ENCODE peak calls at places on chromosomes 13 and 19, in six cellular contexts. P is sigmoid colon, Y is tibial nerve, T is breast epithelium, V is heart left ventricle, K is body of pancreas. F is an unnamed sample.

GRCh38 chr19:2495130-2495641 is 19.3 kb downstream of the GADD45B start:
- DNase-seq in Y (peak; percentile 53), T (peak; percentile 83), V (peak; percentile 88), P (peak; percentile 93), K (peak; percentile 91), F (peak; percentile 66)

GRCh38 chr19:58393725-58394033 is 1.8 kb upstream of the RNF225 start:
- DNase-seq in Y (no peak), V (no peak), P (no peak), T (no peak), K (no peak), F (no peak)

GRCh38 chr19:39497850-39498261 is 891 bp upstream of the DLL3 start:
- DNase-seq in V (no peak), T (no peak), P (no peak), Y (no peak), K (no peak), F (no peak)

GRCh38 chr13:76832258-76832988 is 53.8 kb downstream of the KCTD12 start:
- DNase-seq in P (no peak), Y (no peak), V (no peak), K (no peak), T (no peak), F (no peak)

GRCh38 chr13:65091031-65091430 is 2139.1 kb downstream of the PCDH9 start:
- DNase-seq in P (no peak), T (no peak), V (no peak), K (no peak), Y (no peak), F (no peak)

GRCh38 chr13:112781881-112782361 is 92.1 kb downstream of the ATP11A start:
- DNase-seq in T (no peak), P (peak; percentile 78), V (peak; percentile 78), K (peak; percentile 59), Y (no peak), F (no peak)

GRCh38 chr19:35383536-35383935 is 12.7 kb downstream of the GPR42 start:
- DNase-seq in Y (no peak), K (no peak), V (no peak), T (no peak), P (no peak), F (no peak)

GRCh38 chr13:52051400-52051799 is 26.9 kb downstream of the UTP14C start:
- DNase-seq in T (no peak), K (no peak), P (no peak), Y (no peak), V (no peak), F (no peak)

GRCh38 chr19:3351702-3352447 is 14.5 kb upstream of the NFIC start:
- DNase-seq in V (no peak), Y (no peak), P (no peak), K (no peak), T (no peak), F (no peak)

GRCh38 chr13:28059214-28059613 is 41.2 kb downstream of the FLT3 start:
- DNase-seq in T (no peak), P (no peak), K (peak; percentile 70), V (no peak), Y (no peak), F (no peak)

GRCh38 chr13:36432106-36432544 is at the start of gene CCNA1:
- DNase-seq in K (peak; percentile 4), Y (no peak), V (peak; percentile 15), T (no peak), P (no peak), F (peak; percentile 23)

GRCh38 chr19:55113570-55114039 is 3.8 kb downstream of the PPP1R12C start:
- DNase-seq in Y (peak; percentile 90), K (peak; percentile 90), P (peak; percentile 99), V (peak; percentile 97), T (peak; percentile 78), F (peak; percentile 96)

GRCh38 chr13:61162636-61163035 is 253.0 kb downstream of the PCDH20 start:
- DNase-seq in K (no peak), V (no peak), Y (no peak), P (no peak), T (no peak), F (no peak)

GRCh38 chr13:94352057-94352456 is 127.4 kb downstream of the DCT start:
- DNase-seq in P (no peak), V (no peak), T (no peak), K (no peak), Y (no peak), F (no peak)

GRCh38 chr19:1980782-1981181 is 34.7 kb downstream of the BTBD2 start:
- DNase-seq in T (no peak), K (no peak), P (no peak), Y (no peak), V (no peak), F (no peak)

GRCh38 chr13:73877399-73877798 is 256.8 kb downstream of the KLF12 start:
- DNase-seq in T (no peak), V (no peak), P (no peak), Y (no peak), K (no peak), F (no peak)

GRCh38 chr13:34591801-34592454 is 350.1 kb upstream of the NBEA start:
- DNase-seq in T (no peak), V (peak; percentile 17), K (peak; percentile 35), Y (no peak), P (no peak), F (no peak)

GRCh38 chr19:41154060-41154459 is 39.0 kb upstream of the CYP2S1 start:
- DNase-seq in T (no peak), P (no peak), K (no peak), V (no peak), Y (no peak), F (no peak)

GRCh38 chr19:46080561-46080960 is 39.8 kb upstream of the IGFL4 start:
- DNase-seq in P (no peak), Y (no peak), V (no peak), K (peak; percentile 9), T (no peak), F (peak; percentile 69)

GRCh38 chr19:29665215-29665825 is at the start of gene PLEKHF1:
- DNase-seq in K (peak; percentile 89), V (peak; percentile 93), T (peak; percentile 87), Y (peak; percentile 86), P (peak; percentile 95), F (peak; percentile 93)

GRCh38 chr13:77740931-77741586 is 43.6 kb downstream of the SLAIN1 start:
- DNase-seq in V (no peak), T (no peak), Y (no peak), P (no peak), K (no peak), F (no peak)

GRCh38 chr13:90882551-90882950 is 464.9 kb upstream of the MIR17HG start:
- DNase-seq in Y (no peak), K (no peak), T (no peak), V (no peak), P (no peak), F (no peak)

GRCh38 chr19:327291-328024 is 17.1 kb downstream of the MIER2 start:
- DNase-seq in T (no peak), V (no peak), K (no peak), Y (no peak), P (peak; percentile 52), F (no peak)

GRCh38 chr13:50422181-50423148 is 407.2 kb downstream of the KCNRG start:
- DNase-seq in Y (no peak), K (no peak), P (no peak), T (no peak), V (no peak), F (no peak)

GRCh38 chr13:98507060-98507797 is 69.7 kb downstream of the STK24 start:
- DNase-seq in V (peak; percentile 78), Y (no peak), K (peak; percentile 76), T (peak; percentile 76), P (peak; percentile 83), F (peak; percentile 62)

GRCh38 chr13:42418184-42418583 is 146.2 kb downstream of the AKAP11 start:
- DNase-seq in K (no peak), V (no peak), Y (no peak), T (no peak), P (no peak), F (no peak)
- TF ChIP-seq POLR2A in K (no peak), V (no peak), Y (no peak), T (no peak), P (no peak), F (no peak)

DNA sequence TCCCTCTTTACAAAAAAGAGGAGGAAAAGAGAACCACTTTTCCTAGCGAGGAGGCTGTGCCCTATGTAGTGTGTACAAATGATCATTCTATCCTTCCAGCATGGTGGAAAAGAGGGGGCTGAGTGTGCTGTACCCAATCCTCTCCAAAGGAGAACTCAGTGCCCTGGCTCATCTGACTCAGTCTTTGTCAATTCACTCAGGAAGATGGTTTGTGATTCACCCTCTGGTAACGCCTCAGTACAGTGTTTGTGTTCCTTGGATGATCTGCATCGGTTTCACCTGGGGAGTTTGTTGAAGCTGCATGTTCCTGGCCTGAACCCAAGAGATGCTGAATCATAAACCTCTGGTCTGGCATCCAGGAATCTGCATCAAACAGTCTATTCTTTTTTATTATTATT is 18.3 kb upstream of the ENOX1 start:
- DNase-seq in Y (no peak), K (no peak), P (no peak), V (no peak), T (no peak), F (no peak)
- H3K4me1 ChIP-seq in Y (no peaks in the 10 kb centered on the region), K (no peaks in the 10 kb centered on the region), P (peaks cover 7% of the 10 kb centered on the region), V (no peaks in the 10 kb centered on the region), T (no peaks in the 10 kb centered on the region), F (no peaks in the 10 kb centered on the region)

DNA sequence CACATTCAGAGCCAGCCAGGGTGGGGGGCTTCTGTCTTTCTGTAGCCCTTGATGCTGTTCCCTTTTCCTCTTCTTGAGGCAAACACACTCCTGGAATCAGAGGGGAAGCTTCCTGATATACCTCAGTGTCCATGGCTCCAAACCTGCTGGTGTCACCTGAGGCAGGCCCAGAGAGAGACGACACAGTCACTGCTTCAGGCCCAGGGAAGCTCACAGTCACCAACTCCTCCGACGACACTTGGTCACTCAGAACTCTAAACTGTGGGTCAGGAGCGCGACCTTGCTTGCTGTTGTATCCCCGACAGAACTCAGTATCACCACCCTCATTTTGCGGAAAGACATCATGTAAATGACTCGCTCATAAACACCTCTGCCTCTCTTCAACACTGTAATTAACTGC is 1.1 kb downstream of the ATP13A1 start:
- DNase-seq in P (peak; percentile 52), K (no peak), Y (no peak), V (no peak), T (no peak), F (no peak)
- H3K4me3 ChIP-seq in P (no peak overlapping the region), K (no peak overlapping the region), Y (peak overlapping the region; percentile 82), V (peak overlapping the region; percentile 96), T (peak overlapping the region; percentile 94), F (no peak overlapping the region)

DNA sequence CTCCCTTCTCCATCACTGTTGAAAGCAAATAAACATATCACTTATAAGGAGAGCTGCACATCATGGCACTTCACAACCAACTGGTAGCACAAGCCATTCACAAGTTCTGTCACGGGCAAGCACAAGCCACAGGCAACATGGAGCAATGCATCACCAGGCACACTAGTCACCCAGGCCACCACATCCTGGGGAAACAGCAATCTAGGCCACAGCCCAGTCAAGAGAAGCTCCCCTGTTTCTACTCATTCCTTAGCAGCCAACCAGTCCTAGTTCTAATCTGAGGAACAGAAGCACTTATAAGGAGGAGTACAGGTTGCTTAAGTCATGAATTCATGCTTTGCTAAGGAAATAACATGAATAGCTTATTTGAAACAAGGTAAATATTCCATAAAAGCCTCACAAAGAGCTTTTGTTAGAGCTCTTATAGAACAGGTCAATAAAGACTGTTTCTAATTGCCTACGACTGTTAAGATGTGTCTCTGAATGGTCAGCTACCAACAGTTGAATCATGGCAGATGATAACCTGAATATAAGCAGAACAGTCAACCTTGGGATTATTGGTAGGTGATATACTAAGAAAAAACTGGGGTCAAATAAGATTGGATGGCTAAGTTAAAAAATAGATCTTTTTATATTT is 169.0 kb downstream of the TBC1D4 start:
- DNase-seq in P (no peak), K (no peak), Y (no peak), V (no peak), T (no peak), F (no peak)
- TF ChIP-seq POLR2A in P (no peak), K (no peak), Y (no peak), V (no peak), T (no peak), F (no peak)

F was measured in uterus.